ENCODE peak calls at places on chromosomes 3 and 15, in eight cellular contexts. K, S, V, I, F, B, P and G are unnamed samples.

GRCh38 chr3:159761377-159761776 is 227.3 kb upstream of the IL12A start:
- DNase-seq in V (no peak), P (no peak), B (peak), K (no peak), I (no peak), S (no peak), F (no peak), G (no peak)

GRCh38 chr15:48654799-48655198 is 9.3 kb upstream of the FBN1 start:
- DNase-seq in P (no peak), I (no peak), B (no peak), K (no peak), V (no peak), F (no peak), S (no peak), G (no peak)

GRCh38 chr15:96462768-96463167 is 132.3 kb downstream of the NR2F2 start:
- DNase-seq in K (no peak), B (peak), V (no peak), S (no peak), I (no peak), F (no peak), P (no peak), G (no peak)

GRCh38 chr3:37162501-37163245 is 11.7 kb downstream of the LRRFIP2 start:
- DNase-seq in S (no peak), P (no peak), K (no peak), B (no peak), V (no peak), F (no peak), I (no peak), G (no peak)

GRCh38 chr15:59825926-59826325 is 136.8 kb upstream of the BNIP2 start:
- DNase-seq in B (no peak), V (no peak), P (no peak), K (no peak), S (no peak), F (peak), I (no peak), G (no peak)

GRCh38 chr3:43817825-43818224 is 127.1 kb downstream of the ABHD5 start:
- DNase-seq in F (peak), S (no peak), V (no peak), B (no peak), I (no peak), K (no peak), P (no peak), G (no peak)

GRCh38 chr3:188796122-188796631 is 375.6 kb upstream of the TPRG1 start:
- DNase-seq in B (peak), K (no peak), F (peak), I (no peak), P (no peak), V (no peak), S (no peak), G (peak)

GRCh38 chr3:73364517-73364916 is 260.2 kb downstream of the PDZRN3 start:
- DNase-seq in B (no peak), S (no peak), F (peak), I (no peak), V (no peak), P (no peak), K (no peak), G (no peak)

GRCh38 chr15:40050788-40051615 is 12.0 kb upstream of the SRP14 start:
- DNase-seq in P (no peak), V (no peak), B (no peak), F (no peak), I (no peak), K (no peak), S (no peak), G (no peak)

GRCh38 chr3:15205934-15206661 is at the start of gene CAPN7:
- DNase-seq in P (peak), F (peak), S (no peak), B (peak), I (peak), K (peak), V (peak), G (peak)

GRCh38 chr3:135965129-135965505 is 411 bp upstream of the PPP2R3A start:
- DNase-seq in S (no peak), F (no peak), P (no peak), K (no peak), V (no peak), I (no peak), B (no peak), G (no peak)

GRCh38 chr3:52277071-52277964 is 1.1 kb downstream of the WDR82 start:
- DNase-seq in V (peak), B (peak), K (no peak), P (peak), S (no peak), I (no peak), F (peak), G (peak)